ENCODE peak calls at places on chromosomes 1 and 21, in ten cellular contexts. J, O, G, M, L, F, Y, V, D and U are unnamed samples. For H3K36me3, the result is how much of the 10 kb centered on the place peaks cover.

GRCh38 chr1:154584267-154584994 is 16.9 kb downstream of the CHRNB2 start:
- DNase-seq in J (no peak), O (no peak), G (no peak), M (no peak), L (no peak), F (no peak), Y (no peak), V (no peak), D (no peak), U (no peak)

GRCh38 chr1:55243655-55244054 is 28.5 kb upstream of the USP24 start:
- DNase-seq in J (no peak), O (no peak), G (no peak), M (no peak), L (no peak), F (no peak), Y (no peak), V (no peak), D (no peak), U (no peak)

GRCh38 chr1:186082235-186082937 is 292.7 kb downstream of the TPR start:
- DNase-seq in J (peak), O (peak), G (peak), M (no peak), L (peak), F (peak), Y (peak), V (no peak), D (no peak), U (peak)

GRCh38 chr1:113605099-113605498 is 154.2 kb downstream of the PHTF1 start:
- DNase-seq in J (no peak), O (no peak), G (no peak), M (no peak), L (no peak), F (no peak), Y (no peak), V (no peak), D (no peak), U (no peak)

GRCh38 chr1:26354972-26355371 is 1.0 kb upstream of the CRYBG2 start:
- DNase-seq in J (no peak), O (no peak), G (no peak), M (no peak), L (no peak), F (no peak), Y (no peak), V (no peak), D (no peak), U (no peak)

GRCh38 chr1:38273405-38273804 is 226.8 kb upstream of the POU3F1 start:
- DNase-seq in J (no peak), O (no peak), G (no peak), M (no peak), L (no peak), F (no peak), Y (no peak), V (no peak), D (no peak), U (no peak)

GRCh38 chr1:214846276-214846675 is 236.3 kb upstream of the KCNK2 start:
- DNase-seq in J (no peak), O (no peak), G (no peak), M (no peak), L (no peak), F (no peak), Y (no peak), V (no peak), D (no peak), U (no peak)

GRCh38 chr1:109193653-109194590 is 19.8 kb upstream of the SARS1 start:
- DNase-seq in J (no peak), O (peak), G (no peak), M (peak), L (no peak), F (peak), Y (peak), V (no peak), D (no peak), U (peak)

GRCh38 chr1:94980049-94980908 is 53.4 kb upstream of the CNN3 start:
- DNase-seq in J (no peak), O (peak), G (no peak), M (no peak), L (no peak), F (no peak), Y (no peak), V (no peak), D (no peak), U (no peak)

GRCh38 chr1:173603056-173603591 is at the start of gene SLC9C2:
- DNase-seq in J (no peak), O (no peak), G (no peak), M (no peak), L (no peak), F (no peak), Y (no peak), V (no peak), D (no peak), U (no peak)

GRCh38 chr1:4650486-4650885 is 3.9 kb upstream of the AJAP1 start:
- DNase-seq in J (no peak), O (no peak), G (peak), M (no peak), L (peak), F (peak), Y (no peak), V (no peak), D (no peak), U (no peak)

GRCh38 chr1:182317489-182318180 is 74.0 kb downstream of the GLUL start:
- DNase-seq in J (no peak), O (no peak), G (no peak), M (no peak), L (no peak), F (no peak), Y (no peak), V (no peak), D (no peak), U (peak)

GRCh38 chr1:67749844-67750689 is 65.1 kb downstream of the GADD45A start:
- DNase-seq in J (no peak), O (no peak), G (no peak), M (no peak), L (peak), F (peak), Y (no peak), V (no peak), D (no peak), U (no peak)

GRCh38 chr1:202161151-202162048 is 998 bp upstream of the PTPN7 start:
- DNase-seq in J (no peak), O (no peak), G (no peak), M (no peak), L (no peak), F (no peak), Y (no peak), V (no peak), D (no peak), U (no peak)

GRCh38 chr1:208475951-208476824 is 232.0 kb upstream of the PLXNA2 start:
- DNase-seq in J (no peak), O (peak), G (no peak), M (no peak), L (no peak), F (peak), Y (no peak), V (no peak), D (peak), U (no peak)

GRCh38 chr1:87435484-87435883 is 106.8 kb downstream of the LMO4 start:
- DNase-seq in J (no peak), O (no peak), G (no peak), M (no peak), L (peak), F (peak), Y (no peak), V (no peak), D (no peak), U (no peak)

GRCh38 chr1:203039609-203040517 is 13.6 kb downstream of the PPFIA4 start:
- DNase-seq in J (peak), O (peak), G (peak), M (no peak), L (peak), F (peak), Y (no peak), V (no peak), D (peak), U (peak)

GRCh38 chr1:19715334-19716203 is 50.9 kb downstream of the HTR6 start:
- DNase-seq in J (peak), O (peak), G (peak), M (peak), L (peak), F (peak), Y (peak), V (no peak), D (peak), U (peak)

GRCh38 chr1:79369091-79369490 is 362.6 kb upstream of the ADGRL4 start:
- DNase-seq in J (no peak), O (no peak), G (no peak), M (no peak), L (no peak), F (no peak), Y (no peak), V (no peak), D (no peak), U (no peak)

GRCh38 chr1:53573522-53573921 is 114.3 kb downstream of the DMRTB1 start:
- DNase-seq in J (no peak), O (no peak), G (no peak), M (no peak), L (no peak), F (no peak), Y (no peak), V (no peak), D (no peak), U (no peak)

GRCh38 chr1:224170748-224171478 is 12.1 kb upstream of the DEGS1 start:
- DNase-seq in J (no peak), O (no peak), G (no peak), M (peak), L (peak), F (peak), Y (peak), V (no peak), D (no peak), U (no peak)

GRCh38 chr1:236214761-236215160 is 67.0 kb downstream of the ERO1B start:
- DNase-seq in J (no peak), O (no peak), G (no peak), M (no peak), L (no peak), F (no peak), Y (no peak), V (no peak), D (no peak), U (no peak)
- H3K36me3 ChIP-seq in J (under half), O (under half), G (under half), M (under half), L (under half), F (under half), Y (under half), V (under half), D (under half), U (under half)

GRCh38 chr21:29025328-29025713 is 853 bp downstream of the USP16 start:
- DNase-seq in J (no peak), O (no peak), G (no peak), M (no peak), L (peak), F (peak), Y (no peak), V (no peak), D (no peak), U (no peak)

GRCh38 chr21:29033871-29034270 is 9.4 kb downstream of the USP16 start:
- DNase-seq in J (no peak), O (no peak), G (no peak), M (no peak), L (no peak), F (no peak), Y (no peak), V (no peak), D (no peak), U (no peak)

GRCh38 chr21:29033301-29033700 is 8.8 kb downstream of the USP16 start:
- DNase-seq in J (no peak), O (no peak), G (no peak), M (no peak), L (no peak), F (no peak), Y (no peak), V (no peak), D (no peak), U (no peak)

GRCh38 chr21:29030909-29031308 is 6.4 kb downstream of the USP16 start:
- DNase-seq in J (no peak), O (no peak), G (no peak), M (no peak), L (no peak), F (no peak), Y (no peak), V (no peak), D (no peak), U (no peak)

DNA sequence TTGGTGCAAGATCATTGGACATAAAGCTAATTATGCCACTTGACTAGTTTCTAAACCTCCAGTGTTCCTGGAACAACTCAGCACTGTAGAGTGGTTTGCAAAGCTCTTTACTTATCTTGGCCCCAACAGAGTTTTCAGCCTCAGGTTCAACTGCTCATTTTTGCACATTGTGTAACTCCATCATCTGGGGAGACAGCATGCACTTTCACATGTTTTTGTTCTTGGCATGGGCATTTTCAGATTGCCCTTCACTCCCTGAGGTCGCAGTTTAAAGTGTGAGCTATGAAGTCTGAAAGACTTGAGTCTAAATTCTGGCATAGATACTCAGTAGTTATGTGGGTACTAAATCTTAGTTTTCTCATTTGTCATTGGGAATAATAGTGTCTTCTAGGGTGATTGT is 5.1 kb downstream of the USP16 start:
- DNase-seq in J (no peak), O (no peak), G (no peak), M (no peak), L (no peak), F (no peak), Y (no peak), V (no peak), D (no peak), U (no peak)
- H3K36me3 ChIP-seq in J (half or more), O (under half), G (under half), M (under half), L (under half), F (under half), Y (half or more), V (under half), D (half or more), U (under half)

GRCh38 chr1:6188466-6188865 is 8.3 kb upstream of the CHD5 start:
- DNase-seq in J (no peak), O (no peak), G (no peak), M (no peak), L (peak), F (no peak), Y (no peak), V (no peak), D (no peak), U (no peak)
- H3K36me3 ChIP-seq in J (half or more), O (under half), G (under half), M (under half), L (under half), F (half or more), Y (half or more), V (under half), D (under half), U (half or more)

GRCh38 chr1:11145741-11146140 is 43.4 kb upstream of the ANGPTL7 start:
- DNase-seq in J (no peak), O (no peak), G (no peak), M (no peak), L (no peak), F (no peak), Y (no peak), V (no peak), D (no peak), U (no peak)

GRCh38 chr1:11143907-11144306 is 44.2 kb upstream of the EXOSC10 start:
- DNase-seq in J (no peak), O (no peak), G (no peak), M (no peak), L (no peak), F (no peak), Y (no peak), V (no peak), D (no peak), U (no peak)

GRCh38 chr1:11142618-11143391 is 43.1 kb upstream of the EXOSC10 start:
- DNase-seq in J (no peak), O (no peak), G (no peak), M (no peak), L (no peak), F (no peak), Y (no peak), V (no peak), D (no peak), U (no peak)

GRCh38 chr1:11144563-11145256 is 44.4 kb upstream of the ANGPTL7 start:
- DNase-seq in J (no peak), O (no peak), G (no peak), M (no peak), L (peak), F (no peak), Y (no peak), V (no peak), D (no peak), U (no peak)

DNA sequence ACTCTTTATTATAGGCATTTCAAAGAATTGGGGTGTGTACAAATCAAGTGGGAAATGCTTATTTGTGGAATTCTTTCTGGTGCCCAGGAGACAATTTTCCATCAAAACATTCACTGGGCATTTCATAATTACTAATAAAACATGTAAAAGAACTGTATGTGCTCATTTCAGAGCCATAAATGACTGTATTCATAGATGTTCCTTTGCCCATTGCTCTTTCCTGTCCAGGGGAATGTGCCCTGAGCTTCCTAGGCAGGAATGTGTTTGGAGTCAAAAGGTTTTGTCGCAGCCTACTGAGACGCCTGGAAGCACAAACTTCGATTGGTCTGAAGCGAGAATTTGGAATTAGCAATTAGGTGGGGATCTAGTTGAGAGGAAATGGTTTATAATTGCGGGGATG is 43.7 kb upstream of the EXOSC10 start:
- DNase-seq in J (no peak), O (no peak), G (no peak), M (no peak), L (no peak), F (no peak), Y (no peak), V (no peak), D (no peak), U (no peak)
- H3K36me3 ChIP-seq in J (half or more), O (under half), G (under half), M (under half), L (under half), F (under half), Y (half or more), V (under half), D (half or more), U (half or more)